ENCODE peak calls at places on chromosome 18, in six cellular contexts. F, N, Y, G, H and J are unnamed samples. For H3K4me1, the result is how much of the 10 kb centered on the place peaks cover.

GRCh38 chr18:3688682-3689081 is 238.7 kb downstream of the TGIF1 start:
- DNase-seq in F (no peak), N (peak), Y (no peak), G (no peak), H (peak), J (no peak)

GRCh38 chr18:23067236-23067635 is 68.0 kb upstream of the CABLES1 start:
- DNase-seq in F (no peak), N (peak), Y (no peak), G (no peak), H (no peak), J (no peak)

GRCh38 chr18:66136039-66136438 is 385.2 kb downstream of the CDH7 start:
- DNase-seq in F (no peak), N (no peak), Y (no peak), G (no peak), H (no peak), J (no peak)

GRCh38 chr18:3211236-3211992 is 8.4 kb downstream of the MYOM1 start:
- DNase-seq in F (no peak), N (no peak), Y (no peak), G (no peak), H (no peak), J (no peak)

GRCh38 chr18:35619468-35619867 is 37.9 kb downstream of the GALNT1 start:
- DNase-seq in F (no peak), N (no peak), Y (no peak), G (no peak), H (no peak), J (no peak)

GRCh38 chr18:35777042-35777441 is 195.4 kb upstream of the RMP24 start:
- DNase-seq in F (no peak), N (peak), Y (no peak), G (no peak), H (peak), J (no peak)

GRCh38 chr18:11323359-11323819 is 174.0 kb upstream of the PIEZO2 start:
- DNase-seq in F (no peak), N (peak), Y (no peak), G (no peak), H (peak), J (no peak)

GRCh38 chr18:8949206-8949605 is 153.3 kb upstream of the NDUFV2 start:
- DNase-seq in F (no peak), N (no peak), Y (no peak), G (no peak), H (no peak), J (no peak)

GRCh38 chr18:22283397-22283796 is 114.0 kb downstream of the GATA6 start:
- DNase-seq in F (no peak), N (no peak), Y (no peak), G (no peak), H (no peak), J (no peak)

GRCh38 chr18:53798516-53798915 is 426.0 kb downstream of the MBD2 start:
- DNase-seq in F (no peak), N (no peak), Y (no peak), G (no peak), H (no peak), J (no peak)

GRCh38 chr18:2872095-2872494 is 25.3 kb downstream of the EMILIN2 start:
- DNase-seq in F (no peak), N (no peak), Y (no peak), G (no peak), H (no peak), J (no peak)

GRCh38 chr18:23776306-23776705 is 87.1 kb downstream of the LAMA3 start:
- DNase-seq in F (no peak), N (no peak), Y (no peak), G (no peak), H (peak), J (no peak)

GRCh38 chr18:9884532-9885140 is 1.1 kb upstream of the TXNDC2 start:
- DNase-seq in F (no peak), N (no peak), Y (no peak), G (no peak), H (no peak), J (no peak)

GRCh38 chr18:64994370-64994769 is 756.4 kb upstream of the CDH7 start:
- DNase-seq in F (no peak), N (no peak), Y (no peak), G (no peak), H (no peak), J (no peak)

DNA sequence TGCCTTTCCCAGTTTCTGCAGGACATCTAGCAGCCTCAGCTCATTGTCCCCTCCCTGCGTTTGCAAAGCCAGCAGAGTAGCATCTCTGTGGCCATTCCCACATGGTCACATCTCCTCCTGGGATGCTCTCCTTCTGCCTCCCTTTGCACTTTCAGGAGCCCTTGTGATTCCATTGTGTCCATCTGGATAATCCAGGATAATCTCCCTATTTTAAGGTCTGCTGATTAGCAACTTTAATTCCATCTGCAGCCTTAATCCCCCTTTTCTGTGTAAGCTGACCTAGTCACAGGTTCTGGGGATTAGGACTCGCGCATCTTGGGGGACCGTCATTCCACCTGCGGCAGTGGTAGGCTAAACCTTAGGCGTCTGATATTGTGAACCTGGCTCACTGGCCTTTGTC is 70.7 kb downstream of the NEDD4L start:
- DNase-seq in F (no peak), N (no peak), Y (no peak), G (no peak), H (no peak), J (no peak)
- H3K4me1 ChIP-seq in F (under half), N (under half), Y (under half), G (under half), H (under half), J (under half)

GRCh38 chr18:50586710-50587109 is 26.8 kb downstream of the MAPK4 start:
- DNase-seq in F (no peak), N (no peak), Y (no peak), G (no peak), H (no peak), J (no peak)
- TF ChIP-seq CTCF in F (peak), N (no peak), Y (peak), G (no peak), H (peak), J (peak)

GRCh38 chr18:79441261-79441819 is 45.6 kb downstream of the NFATC1 start:
- DNase-seq in F (no peak), N (no peak), Y (no peak), G (no peak), H (no peak), J (no peak)
- H3K4me1 ChIP-seq in F (under half), N (under half), Y (under half), G (under half), H (under half), J (under half)

DNA sequence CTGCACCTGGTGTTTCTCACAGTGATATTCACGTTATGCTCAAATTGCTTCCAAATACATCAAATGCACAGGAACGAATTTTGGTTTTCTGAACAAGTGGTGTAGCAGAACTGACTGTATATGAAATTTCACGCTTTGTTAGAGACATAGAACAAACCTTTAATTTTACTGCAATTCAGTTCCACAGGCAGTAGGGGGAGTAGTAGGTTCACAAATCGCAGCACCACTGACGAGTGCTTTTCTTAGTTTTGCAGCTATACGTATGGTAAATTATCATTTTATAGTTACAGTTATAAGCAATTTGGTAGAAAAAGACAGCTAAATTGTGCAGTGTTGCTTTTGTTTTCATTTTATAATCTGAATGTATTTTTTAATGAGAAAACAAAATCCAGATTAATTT is 113.3 kb downstream of the KIAA1328 start:
- DNase-seq in F (no peak), N (peak), Y (no peak), G (no peak), H (peak), J (no peak)
- TF ChIP-seq CTCF in F (peak), N (peak), Y (peak), G (no peak), H (peak), J (peak)

DNA sequence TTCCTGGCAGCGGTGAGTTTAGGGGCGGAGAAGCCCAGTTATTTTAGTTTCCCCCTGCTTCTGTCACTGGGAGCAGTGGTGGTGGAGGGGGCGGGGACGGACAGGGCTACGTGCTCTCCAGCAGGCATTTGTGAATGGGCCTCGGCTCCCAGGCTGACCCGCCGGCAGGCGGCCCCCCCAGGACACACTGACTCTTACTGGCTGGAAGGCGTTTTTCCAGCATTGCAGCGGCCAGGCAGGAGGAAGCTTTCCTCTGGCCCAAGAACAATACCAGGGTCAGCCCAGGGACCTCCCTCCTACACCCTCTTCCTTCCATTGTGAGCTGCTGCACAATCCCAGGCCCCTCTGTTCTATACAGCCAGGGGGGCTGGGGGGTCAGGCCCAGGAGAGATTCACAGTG is 142.0 kb downstream of the CTIF start:
- DNase-seq in F (no peak), N (no peak), Y (peak), G (peak), H (no peak), J (peak)
- H3K4me1 ChIP-seq in F (under half), N (under half), Y (half or more), G (under half), H (under half), J (under half)

GRCh38 chr18:26925313-26925712 is 59.8 kb upstream of the AQP4 start:
- DNase-seq in F (no peak), N (no peak), Y (no peak), G (no peak), H (no peak), J (no peak)

GRCh38 chr18:26919656-26920055 is 54.1 kb upstream of the AQP4 start:
- DNase-seq in F (no peak), N (peak), Y (no peak), G (no peak), H (no peak), J (no peak)

GRCh38 chr18:26922313-26922712 is 56.8 kb upstream of the AQP4 start:
- DNase-seq in F (no peak), N (no peak), Y (no peak), G (no peak), H (no peak), J (no peak)

GRCh38 chr18:26920644-26921043 is 55.1 kb upstream of the AQP4 start:
- DNase-seq in F (no peak), N (no peak), Y (no peak), G (no peak), H (no peak), J (no peak)
- TF ChIP-seq CTCF in F (no peak), N (no peak), Y (no peak), G (no peak), H (no peak), J (no peak)

GRCh38 chr18:62790836-62791772 is 75.8 kb downstream of the PHLPP1 start:
- DNase-seq in F (no peak), N (no peak), Y (no peak), G (no peak), H (no peak), J (no peak)
- H3K4me1 ChIP-seq in F (under half), N (under half), Y (under half), G (under half), H (under half), J (under half)

GRCh38 chr18:68660355-68661183 is 54.3 kb downstream of the TMX3 start:
- DNase-seq in F (no peak), N (peak), Y (no peak), G (no peak), H (no peak), J (no peak)

GRCh38 chr18:68667121-68667520 is 47.8 kb downstream of the TMX3 start:
- DNase-seq in F (no peak), N (no peak), Y (no peak), G (no peak), H (no peak), J (no peak)

GRCh38 chr18:68666316-68666715 is 48.6 kb downstream of the TMX3 start:
- DNase-seq in F (no peak), N (no peak), Y (peak), G (no peak), H (no peak), J (no peak)

GRCh38 chr18:68665623-68666022 is 49.3 kb downstream of the TMX3 start:
- DNase-seq in F (no peak), N (no peak), Y (no peak), G (no peak), H (no peak), J (no peak)

GRCh38 chr18:68662779-68663178 is 52.1 kb downstream of the TMX3 start:
- DNase-seq in F (no peak), N (peak), Y (no peak), G (no peak), H (no peak), J (no peak)
- TF ChIP-seq CTCF in F (no peak), N (no peak), Y (no peak), G (no peak), H (peak), J (no peak)

DNA sequence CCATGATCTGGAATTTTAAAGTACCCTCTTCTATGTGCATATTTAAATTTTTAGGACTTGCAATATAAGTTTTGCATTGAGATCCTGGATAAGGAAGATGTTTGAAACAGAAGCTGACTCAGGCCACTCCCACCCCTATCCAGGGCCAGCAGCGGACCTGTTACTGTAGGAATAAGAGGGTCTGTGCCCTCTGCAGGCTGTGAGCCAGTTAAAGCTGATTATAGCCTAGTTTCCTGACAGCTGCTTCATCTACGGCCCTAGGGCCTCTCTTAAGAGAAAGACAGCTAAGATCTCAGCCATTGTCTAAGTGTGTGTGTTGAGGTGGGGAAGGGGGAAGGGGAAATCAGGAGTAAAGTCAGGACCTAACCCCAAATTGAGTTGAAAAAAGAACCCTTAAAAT is 234.0 kb downstream of the HAUS1 start:
- DNase-seq in F (no peak), N (no peak), Y (no peak), G (no peak), H (peak), J (no peak)
- H3K4me1 ChIP-seq in F (under half), N (under half), Y (half or more), G (under half), H (under half), J (under half)